ENCODE peak calls at places on chromosomes 5 and 9, in ten cellular contexts. I, N, T, C, D, U, M, W, Y and Z are unnamed samples.

GRCh38 chr9:68515304-68516017 is 25.2 kb downstream of the TMEM252 start:
- DNase-seq in I (no peak), N (no peak), T (no peak), C (no peak), D (peak), U (no peak), M (no peak), W (no peak), Y (no peak), Z (peak)

GRCh38 chr9:5971740-5972139 is 43.7 kb downstream of the RANBP6 start:
- DNase-seq in I (peak), N (no peak), T (no peak), C (no peak), D (no peak), U (no peak), M (no peak), W (no peak), Y (no peak), Z (peak)

GRCh38 chr9:75156838-75157237 is 68.5 kb downstream of the OSTF1 start:
- DNase-seq in I (no peak), N (no peak), T (no peak), C (no peak), D (no peak), U (no peak), M (no peak), W (no peak), Y (no peak), Z (no peak)

GRCh38 chr5:121660142-121660541 is 191.5 kb upstream of the FTMT start:
- DNase-seq in I (no peak), N (no peak), T (no peak), C (no peak), D (no peak), U (peak), M (no peak), W (no peak), Y (no peak), Z (no peak)

GRCh38 chr5:61030163-61030482 is 85.1 kb downstream of the NDUFAF2 start:
- DNase-seq in I (no peak), N (peak), T (no peak), C (no peak), D (no peak), U (no peak), M (no peak), W (no peak), Y (no peak), Z (no peak)

GRCh38 chr5:179805070-179805528 is 1.6 kb downstream of the MGAT4B start:
- DNase-seq in I (no peak), N (no peak), T (peak), C (no peak), D (no peak), U (no peak), M (no peak), W (no peak), Y (no peak), Z (no peak)

GRCh38 chr5:79581535-79581934 is 30.7 kb upstream of the TENT2 start:
- DNase-seq in I (no peak), N (no peak), T (no peak), C (no peak), D (no peak), U (no peak), M (no peak), W (no peak), Y (no peak), Z (no peak)

GRCh38 chr5:134543820-134544692 is 18.6 kb downstream of the JADE2 start:
- DNase-seq in I (no peak), N (no peak), T (peak), C (no peak), D (no peak), U (no peak), M (no peak), W (no peak), Y (no peak), Z (no peak)

GRCh38 chr5:41363343-41363986 is 146.9 kb downstream of the PLCXD3 start:
- DNase-seq in I (no peak), N (no peak), T (no peak), C (no peak), D (no peak), U (no peak), M (no peak), W (no peak), Y (no peak), Z (no peak)

GRCh38 chr5:159422371-159422770 is 92.1 kb upstream of the IL12B start:
- DNase-seq in I (no peak), N (no peak), T (no peak), C (no peak), D (no peak), U (no peak), M (no peak), W (no peak), Y (no peak), Z (no peak)

GRCh38 chr5:150608991-150609390 is 31.5 kb upstream of the SYNPO start:
- DNase-seq in I (no peak), N (no peak), T (no peak), C (no peak), D (no peak), U (no peak), M (no peak), W (no peak), Y (no peak), Z (no peak)

GRCh38 chr5:110288766-110289165 is 437.7 kb downstream of the TMEM232 start:
- DNase-seq in I (peak), N (peak), T (no peak), C (no peak), D (peak), U (no peak), M (no peak), W (no peak), Y (no peak), Z (peak)